ENCODE peak calls at places on chromosomes 13 and 19, in nine cellular contexts. T is astrocyte, L is thoracic aorta, R is AG04450, X is ovary, U is fibroblast of mammary gland, W is fibroblast of lung, K is IMR-90, G is AG10803. P is an unnamed sample.
A peak's percentile ranks its signal among the peaks of the same experiment; 100 is the strongest.

GRCh38 chr19:45297674-45298073 is 25.0 kb downstream of the CKM start:
- DNase-seq in G (no peak), K (no peak), T (no peak), W (no peak), U (no peak), X (no peak), L (no peak), R (no peak), P (no peak)

GRCh38 chr19:44820648-44821609 is 12.0 kb downstream of the BCAM start:
- DNase-seq in R (no peak), L (peak; percentile 58), U (peak; percentile 32), W (no peak), G (no peak), T (no peak), X (peak; percentile 59), K (no peak), P (no peak)

GRCh38 chr19:17326595-17326966 is 8.1 kb downstream of the ANO8 start:
- DNase-seq in U (no peak), L (no peak), K (no peak), X (no peak), R (no peak), G (no peak), T (no peak), W (no peak), P (no peak)

GRCh38 chr13:23674795-23675640 is 104.8 kb downstream of the TNFRSF19 start:
- DNase-seq in G (peak; percentile 71), U (peak; percentile 96), R (peak; percentile 92), W (peak; percentile 90), T (peak; percentile 90), X (no peak), L (no peak), K (peak; percentile 99), P (no peak)

GRCh38 chr13:26759907-26760834 is at the start of gene GPR12:
- DNase-seq in K (no peak), U (no peak), T (no peak), R (no peak), W (peak; percentile 4), X (no peak), L (no peak), G (peak; percentile 12), P (no peak)

GRCh38 chr13:88068975-88069374 is 397.8 kb downstream of the SLITRK5 start:
- DNase-seq in U (no peak), R (no peak), T (no peak), K (no peak), X (no peak), G (no peak), W (no peak), L (no peak), P (no peak)

GRCh38 chr13:74774252-74774651 is 640.0 kb upstream of the KLF12 start:
- DNase-seq in R (no peak), K (peak; percentile 75), X (no peak), U (peak; percentile 87), W (peak; percentile 28), G (peak; percentile 74), L (no peak), T (peak; percentile 14), P (no peak)

GRCh38 chr13:27822258-27822872 is 30.1 kb downstream of the GSX1 start:
- DNase-seq in X (no peak), R (no peak), U (peak; percentile 13), T (no peak), L (no peak), K (no peak), W (no peak), G (no peak), P (no peak)

GRCh38 chr19:56566904-56567273 is 379 bp upstream of the ZNF470 start:
- DNase-seq in X (peak; percentile 54), U (peak; percentile 39), R (no peak), G (no peak), T (no peak), W (no peak), K (no peak), L (peak; percentile 4), P (no peak)

GRCh38 chr13:93690139-93690538 is 463.5 kb downstream of the GPC6 start:
- DNase-seq in K (peak; percentile 46), U (peak; percentile 42), L (no peak), G (peak; percentile 15), X (no peak), W (no peak), R (no peak), T (no peak), P (no peak)

DNA sequence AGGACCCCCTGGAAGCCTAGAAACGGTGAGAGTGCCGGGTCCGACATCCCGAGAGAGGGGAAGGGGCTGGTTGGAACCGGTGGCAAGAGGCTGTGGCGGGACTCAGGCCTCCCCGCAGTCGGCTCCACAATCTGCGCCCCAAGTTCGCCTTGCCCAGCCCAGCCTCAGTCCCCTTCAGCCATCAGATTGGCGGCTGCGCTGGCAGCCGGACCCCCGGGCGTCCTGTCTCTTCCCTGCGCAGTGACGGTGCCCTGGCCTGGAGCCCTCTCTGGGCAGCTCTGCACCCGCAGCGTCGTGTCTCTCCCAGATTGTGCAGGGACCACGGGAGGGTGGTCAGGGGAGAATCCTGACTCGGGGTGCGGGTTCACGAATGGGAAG is 315 bp downstream of the ZNF492 start:
- DNase-seq in L (no peak), W (no peak), U (no peak), X (no peak), K (no peak), T (no peak), G (no peak), R (no peak), P (no peak)
- H3K4me3 ChIP-seq in L (peak overlapping the region; percentile 75), W (peak overlapping the region; percentile 88), U (peak overlapping the region; percentile 63), X (peak overlapping the region; percentile 69), K (peak overlapping the region; percentile 89), T (peak overlapping the region; percentile 94), G (peak overlapping the region; percentile 75), R (peak overlapping the region; percentile 72), P (peak overlapping the region; percentile 64)

DNA sequence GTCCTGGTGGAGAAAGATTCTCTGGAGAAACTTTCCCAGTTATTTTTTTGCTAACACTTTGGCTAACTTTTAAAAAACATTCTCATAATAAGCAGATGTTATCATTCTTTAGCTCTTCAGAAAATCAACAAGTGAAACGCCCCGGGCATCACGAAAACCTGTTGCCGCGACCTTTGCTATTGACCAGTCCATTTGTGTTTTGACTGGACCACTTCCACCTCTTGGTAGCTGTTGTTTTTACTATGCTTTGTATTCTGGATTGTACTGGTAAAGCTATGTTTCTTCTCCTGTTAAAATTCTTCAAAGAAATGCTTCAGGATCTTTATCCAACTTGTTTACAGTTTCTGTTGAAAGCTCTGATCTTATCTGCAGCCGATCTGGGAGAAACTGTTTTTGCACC is 23.2 kb downstream of the UFM1 start:
- DNase-seq in T (no peak), R (no peak), K (no peak), X (no peak), W (no peak), U (no peak), L (no peak), G (no peak), P (no peak)
- TF ChIP-seq CTCF in T (no peak), R (no peak), K (no peak), X (no peak), W (no peak), U (no peak), L (no peak), G (no peak), P (no peak)

DNA sequence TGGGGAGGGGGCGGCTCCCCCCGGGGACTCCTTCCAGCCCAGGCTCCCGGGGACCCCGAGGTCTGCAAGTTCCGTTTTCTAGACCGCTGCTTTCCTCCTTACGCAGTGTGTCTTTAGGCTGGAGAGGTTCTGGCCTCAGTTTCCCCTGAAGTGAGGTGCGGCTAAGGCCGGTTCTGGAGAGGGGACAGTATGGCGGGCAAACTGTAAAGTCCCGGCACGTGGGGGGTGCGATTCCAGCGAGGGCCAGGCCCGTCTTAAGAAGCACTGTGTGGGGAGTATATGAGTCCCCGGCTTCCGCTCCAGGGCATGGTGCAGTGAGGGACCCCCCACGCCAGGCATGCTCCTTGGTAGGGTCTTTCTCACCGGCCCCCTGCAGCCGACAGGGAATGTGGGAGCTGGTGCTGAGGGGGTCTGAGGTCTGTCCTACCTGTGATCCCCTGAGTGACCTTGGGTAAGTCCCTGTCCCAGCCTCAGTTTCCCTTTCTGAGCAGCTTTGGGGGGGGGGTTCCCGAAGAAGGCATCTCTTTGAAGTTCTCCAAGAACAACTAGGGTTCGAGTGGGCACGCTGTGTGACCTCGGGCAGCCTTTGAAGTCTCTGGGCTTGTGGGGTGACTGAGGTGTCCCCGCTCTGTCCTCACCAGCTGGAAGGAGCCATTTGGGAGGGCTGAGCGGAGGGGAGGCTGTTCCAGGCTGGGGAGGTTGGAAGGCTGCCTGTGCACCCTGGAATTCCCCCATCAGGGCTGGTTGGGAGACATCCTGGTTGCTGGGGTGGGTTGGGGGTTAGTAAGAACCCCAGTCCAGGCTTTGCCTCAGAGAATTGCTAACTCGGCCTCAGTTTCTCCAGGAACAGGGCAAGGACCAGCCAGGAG is 1.4 kb downstream of the NFIC start:
- DNase-seq in G (no peak), K (no peak), W (no peak), T (no peak), L (no peak), X (peak; percentile 54), R (no peak), U (peak; percentile 34), P (no peak)
- H3K4me3 ChIP-seq in G (peak overlapping the region; percentile 86), K (peak overlapping the region; percentile 89), W (peak overlapping the region; percentile 74), T (peak overlapping the region; percentile 75), L (peak overlapping the region; percentile 99), X (peak overlapping the region; percentile 88), R (peak overlapping the region; percentile 76), U (peak overlapping the region; percentile 82), P (peak overlapping the region; percentile 88)

DNA sequence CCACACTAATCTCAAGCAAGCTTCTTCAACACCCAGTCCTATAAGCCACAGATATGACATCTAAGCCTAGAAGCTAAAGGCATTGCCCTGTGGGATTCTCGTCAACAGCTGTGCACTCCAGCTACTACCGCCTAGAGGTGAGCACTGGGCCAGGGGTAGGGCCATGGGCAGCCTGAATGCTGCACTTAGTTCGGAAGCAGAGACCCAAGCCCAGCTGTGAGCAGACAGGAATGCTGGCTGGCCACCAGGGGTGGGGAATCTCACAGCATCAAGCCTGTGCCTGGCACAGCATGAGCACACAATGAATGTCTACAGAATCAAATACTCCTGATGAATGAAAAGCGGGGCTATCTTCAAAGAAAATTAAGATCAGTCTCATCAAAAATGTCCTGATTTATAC is 167.5 kb upstream of the UBL3 start:
- DNase-seq in T (no peak), L (no peak), R (no peak), G (no peak), X (no peak), K (no peak), W (no peak), U (no peak), P (no peak)
- TF ChIP-seq CTCF in T (no peak), L (no peak), R (no peak), G (no peak), X (no peak), K (no peak), W (no peak), U (no peak), P (no peak)